ENCODE peak calls at places on chromosomes 11 and 22, in four cellular contexts. P is activated CD8-positive, alpha-beta memory T cell treated with anti-CD3 and anti-CD28 coated beads, Interleukin-2, amount 50 U/mL, for 48 hours; B is CD4-positive, alpha-beta T cell; A is stromal cell of bone marrow. Z is an unnamed sample.

GRCh38 chr11:119087747-119088241 is 3.1 kb downstream of the HMBS start:
- DNase-seq in A (no peak), P (no peak), B (no peak), Z (no peak)

GRCh38 chr11:101960231-101960630 is 43.9 kb upstream of the ANGPTL5 start:
- DNase-seq in B (no peak), P (no peak), A (no peak), Z (no peak)

GRCh38 chr22:28417426-28417825 is 262.2 kb downstream of the TTC28 start:
- DNase-seq in P (no peak), A (no peak), B (no peak), Z (no peak)

GRCh38 chr11:132106336-132106982 is 736.0 kb downstream of the NTM start:
- DNase-seq in B (no peak), P (no peak), A (no peak), Z (no peak)

GRCh38 chr11:66856496-66857233 is at the start of gene LRFN4:
- DNase-seq in B (peak), P (no peak), A (no peak), Z (no peak)

GRCh38 chr11:77658213-77659013 is 20.8 kb upstream of the CLNS1A start:
- DNase-seq in B (no peak), A (no peak), P (no peak), Z (no peak)

GRCh38 chr11:119615003-119615878 is 113.8 kb downstream of the NECTIN1 start:
- DNase-seq in A (peak), P (no peak), B (no peak), Z (no peak)

GRCh38 chr11:94932503-94932902 is 40.9 kb downstream of the CWC15 start:
- DNase-seq in P (no peak), A (no peak), B (no peak), Z (no peak)

GRCh38 chr11:78187366-78188011 is 937 bp downstream of the KCTD21 start:
- DNase-seq in A (no peak), B (no peak), P (no peak), Z (no peak)